ENCODE peak calls at places on chromosomes 11 and 22, in five cellular contexts. Q, O, M, J and L are unnamed samples. For H3K4me1, the result is how much of the 10 kb centered on the place peaks cover.

GRCh38 chr11:29263971-29264682 is 752.7 kb downstream of the KCNA4 start:
- DNase-seq in Q (no peak), O (no peak), M (no peak), J (no peak), L (no peak)

GRCh38 chr11:118606157-118606843 is 1.1 kb upstream of the PHLDB1 start:
- DNase-seq in Q (no peak), O (no peak), M (peak), J (no peak), L (no peak)

GRCh38 chr11:64947202-64947814 is 11.6 kb upstream of the GPHA2 start:
- DNase-seq in Q (no peak), O (no peak), M (no peak), J (no peak), L (no peak)

GRCh38 chr11:90197377-90197776 is 25.5 kb downstream of the CHORDC1 start:
- DNase-seq in Q (no peak), O (no peak), M (no peak), J (no peak), L (no peak)

GRCh38 chr11:15195454-15196200 is 80.9 kb downstream of the INSC start:
- DNase-seq in Q (no peak), O (no peak), M (no peak), J (no peak), L (no peak)

GRCh38 chr11:109486129-109486528 is 64.1 kb downstream of the C11orf87 start:
- DNase-seq in Q (no peak), O (no peak), M (no peak), J (no peak), L (no peak)

GRCh38 chr22:28051787-28052356 is 132.8 kb upstream of the PITPNB start:
- DNase-seq in Q (peak), O (no peak), M (peak), J (peak), L (peak)

GRCh38 chr22:44363214-44363979 is 50.6 kb upstream of the SHISAL1 start:
- DNase-seq in Q (no peak), O (no peak), M (no peak), J (peak), L (peak)

GRCh38 chr11:105297463-105297862 is 157.9 kb upstream of the CARD18 start:
- DNase-seq in Q (no peak), O (no peak), M (no peak), J (no peak), L (no peak)

GRCh38 chr11:3095712-3096361 is 38.6 kb upstream of the CARS1 start:
- DNase-seq in Q (peak), O (no peak), M (peak), J (no peak), L (no peak)

GRCh38 chr11:83087035-83087434 is 15.3 kb upstream of the RAB30 start:
- DNase-seq in Q (no peak), O (no peak), M (no peak), J (no peak), L (no peak)

GRCh38 chr11:2376751-2377451 is at the start of gene CD81:
- DNase-seq in Q (peak), O (no peak), M (peak), J (peak), L (no peak)

GRCh38 chr11:88174627-88175003 is 628 bp downstream of the RAB38 start:
- DNase-seq in Q (peak), O (no peak), M (peak), J (peak), L (peak)

GRCh38 chr11:296976-297665 is 2.2 kb downstream of the IFITM5 start:
- DNase-seq in Q (no peak), O (no peak), M (no peak), J (peak), L (no peak)

GRCh38 chr22:20268289-20268349 is at the start of gene RTN4R:
- DNase-seq in Q (no peak), O (no peak), M (no peak), J (no peak), L (no peak)

GRCh38 chr11:362642-363442 is 6.5 kb upstream of the B4GALNT4 start:
- DNase-seq in Q (no peak), O (no peak), M (no peak), J (no peak), L (no peak)

GRCh38 chr11:83349371-83349770 is 63.2 kb upstream of the CCDC90B start:
- DNase-seq in Q (no peak), O (no peak), M (no peak), J (no peak), L (no peak)

GRCh38 chr22:26589845-26590524 is at the start of gene TPST2:
- DNase-seq in Q (peak), O (peak), M (peak), J (peak), L (peak)

GRCh38 chr22:45112136-45112879 is 51.4 kb upstream of the NUP50 start:
- DNase-seq in Q (no peak), O (no peak), M (no peak), J (no peak), L (no peak)

GRCh38 chr11:126857860-126858808 is 142.4 kb downstream of the KIRREL3 start:
- DNase-seq in Q (no peak), O (no peak), M (no peak), J (no peak), L (no peak)

GRCh38 chr11:27216268-27217149 is 146.5 kb downstream of the CCDC34 start:
- DNase-seq in Q (no peak), O (peak), M (no peak), J (peak), L (no peak)

GRCh38 chr11:128737704-128738103 is 43.8 kb downstream of the FLI1 start:
- DNase-seq in Q (no peak), O (no peak), M (no peak), J (no peak), L (no peak)

GRCh38 chr11:68314203-68314885 is 2.0 kb downstream of the LRP5 start:
- DNase-seq in Q (no peak), O (no peak), M (no peak), J (no peak), L (no peak)

GRCh38 chr22:36452473-36453265 is 28.8 kb downstream of the TXN2 start:
- DNase-seq in Q (no peak), O (no peak), M (no peak), J (no peak), L (no peak)

GRCh38 chr11:113675003-113675471 is 31.1 kb downstream of the TMPRSS5 start:
- DNase-seq in Q (no peak), O (no peak), M (no peak), J (no peak), L (no peak)

GRCh38 chr11:132234878-132235277 is 864.5 kb downstream of the NTM start:
- DNase-seq in Q (no peak), O (no peak), M (no peak), J (no peak), L (no peak)

GRCh38 chr22:50627452-50627913 is 469 bp downstream of the ARSA start:
- DNase-seq in Q (no peak), O (no peak), M (peak), J (peak), L (no peak)

GRCh38 chr11:70700453-70700852 is 302.1 kb downstream of the CTTN start:
- DNase-seq in Q (no peak), O (no peak), M (no peak), J (no peak), L (no peak)

GRCh38 chr22:44483878-44484277 is 14.2 kb downstream of the RTL6 start:
- DNase-seq in Q (no peak), O (no peak), M (no peak), J (no peak), L (no peak)

GRCh38 chr11:17599460-17599925 is 52.4 kb downstream of the OTOG start:
- DNase-seq in Q (no peak), O (no peak), M (no peak), J (no peak), L (peak)

GRCh38 chr11:122816701-122817100 is 21.6 kb upstream of the CRTAM start:
- DNase-seq in Q (no peak), O (no peak), M (no peak), J (no peak), L (no peak)

GRCh38 chr11:559712-560304 is 730 bp downstream of the LMNTD2 start:
- DNase-seq in Q (no peak), O (no peak), M (no peak), J (no peak), L (no peak)

GRCh38 chr22:47337161-47337621 is 574.7 kb downstream of the TBC1D22A start:
- DNase-seq in Q (no peak), O (no peak), M (no peak), J (no peak), L (no peak)

GRCh38 chr11:75241036-75241905 is 697 bp downstream of the TPBGL start:
- DNase-seq in Q (peak), O (peak), M (peak), J (peak), L (peak)

GRCh38 chr11:116511684-116512083 is 261.1 kb downstream of the BUD13 start:
- DNase-seq in Q (no peak), O (no peak), M (no peak), J (no peak), L (no peak)

GRCh38 chr11:116651098-116651756 is 121.6 kb downstream of the BUD13 start:
- DNase-seq in Q (no peak), O (no peak), M (no peak), J (no peak), L (no peak)

GRCh38 chr22:26494506-26494905 is 10.8 kb downstream of the SRRD start:
- DNase-seq in Q (no peak), O (no peak), M (no peak), J (no peak), L (no peak)

GRCh38 chr22:48894804-48895250 is 932.8 kb downstream of the BRD1 start:
- DNase-seq in Q (no peak), O (no peak), M (no peak), J (no peak), L (no peak)

GRCh38 chr11:61331636-61332035 is 1.3 kb downstream of the DDB1 start:
- DNase-seq in Q (no peak), O (no peak), M (no peak), J (no peak), L (no peak)

GRCh38 chr11:7279676-7280075 is 28.0 kb downstream of the SYT9 start:
- DNase-seq in Q (no peak), O (no peak), M (no peak), J (no peak), L (no peak)
- H3K27ac ChIP-seq in Q (no peak), O (no peak), M (no peak), J (no peak), L (no peak)

DNA sequence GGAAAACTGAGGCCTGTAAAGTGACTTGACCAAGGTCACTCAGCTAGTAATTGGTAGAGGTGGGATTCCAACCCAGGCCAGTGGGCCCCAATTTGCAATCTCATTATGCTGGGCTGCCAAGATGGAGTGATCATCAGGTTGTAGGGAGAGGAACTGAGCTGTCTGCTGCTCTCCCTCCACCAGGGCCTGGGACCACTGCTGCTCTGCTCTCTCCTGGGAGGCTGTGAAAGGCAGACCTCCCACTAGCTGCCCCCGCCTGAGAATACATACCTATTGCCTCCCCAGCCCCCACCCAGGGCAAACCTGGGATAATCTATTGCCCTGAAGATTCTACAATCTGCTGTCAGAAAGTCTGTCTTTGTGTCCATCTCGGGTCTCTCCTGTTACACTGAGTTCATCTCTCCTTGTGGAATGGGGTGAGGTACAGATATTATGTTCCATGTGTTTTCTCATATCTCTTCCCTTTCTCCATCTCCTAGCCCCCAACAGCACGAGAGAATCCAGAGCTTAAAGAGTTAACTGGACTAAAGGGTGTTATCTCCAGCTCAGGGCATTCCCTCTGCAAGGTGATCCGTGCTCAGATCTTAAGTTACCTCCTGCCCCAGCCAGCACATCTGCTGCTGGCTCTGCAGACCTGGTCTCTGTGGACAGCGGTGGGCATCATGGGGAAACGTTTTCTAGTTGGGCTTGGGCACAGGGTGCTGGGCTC is 5.6 kb downstream of the NECTIN1 start:
- DNase-seq in Q (no peak), O (no peak), M (peak), J (no peak), L (no peak)
- H3K4me3 ChIP-seq in Q (no peak), O (no peak), M (no peak), J (no peak), L (no peak)

GRCh38 chr11:69440876-69441275 is 40.6 kb upstream of the LINC01488 start:
- DNase-seq in Q (no peak), O (no peak), M (no peak), J (no peak), L (no peak)
- H3K4me1 ChIP-seq in Q (half or more), O (under half), M (half or more), J (under half), L (under half)

GRCh38 chr22:46119093-46119728 is 31.1 kb upstream of the PPARA start:
- DNase-seq in Q (no peak), O (no peak), M (no peak), J (no peak), L (no peak)

GRCh38 chr22:46116491-46116958 is 33.8 kb upstream of the PPARA start:
- DNase-seq in Q (peak), O (peak), M (peak), J (peak), L (peak)

GRCh38 chr22:46115755-46116490 is 34.4 kb upstream of the PPARA start:
- DNase-seq in Q (no peak), O (no peak), M (no peak), J (peak), L (no peak)

GRCh38 chr22:46115388-46115678 is 35.0 kb upstream of the PPARA start:
- DNase-seq in Q (no peak), O (no peak), M (no peak), J (peak), L (no peak)

DNA sequence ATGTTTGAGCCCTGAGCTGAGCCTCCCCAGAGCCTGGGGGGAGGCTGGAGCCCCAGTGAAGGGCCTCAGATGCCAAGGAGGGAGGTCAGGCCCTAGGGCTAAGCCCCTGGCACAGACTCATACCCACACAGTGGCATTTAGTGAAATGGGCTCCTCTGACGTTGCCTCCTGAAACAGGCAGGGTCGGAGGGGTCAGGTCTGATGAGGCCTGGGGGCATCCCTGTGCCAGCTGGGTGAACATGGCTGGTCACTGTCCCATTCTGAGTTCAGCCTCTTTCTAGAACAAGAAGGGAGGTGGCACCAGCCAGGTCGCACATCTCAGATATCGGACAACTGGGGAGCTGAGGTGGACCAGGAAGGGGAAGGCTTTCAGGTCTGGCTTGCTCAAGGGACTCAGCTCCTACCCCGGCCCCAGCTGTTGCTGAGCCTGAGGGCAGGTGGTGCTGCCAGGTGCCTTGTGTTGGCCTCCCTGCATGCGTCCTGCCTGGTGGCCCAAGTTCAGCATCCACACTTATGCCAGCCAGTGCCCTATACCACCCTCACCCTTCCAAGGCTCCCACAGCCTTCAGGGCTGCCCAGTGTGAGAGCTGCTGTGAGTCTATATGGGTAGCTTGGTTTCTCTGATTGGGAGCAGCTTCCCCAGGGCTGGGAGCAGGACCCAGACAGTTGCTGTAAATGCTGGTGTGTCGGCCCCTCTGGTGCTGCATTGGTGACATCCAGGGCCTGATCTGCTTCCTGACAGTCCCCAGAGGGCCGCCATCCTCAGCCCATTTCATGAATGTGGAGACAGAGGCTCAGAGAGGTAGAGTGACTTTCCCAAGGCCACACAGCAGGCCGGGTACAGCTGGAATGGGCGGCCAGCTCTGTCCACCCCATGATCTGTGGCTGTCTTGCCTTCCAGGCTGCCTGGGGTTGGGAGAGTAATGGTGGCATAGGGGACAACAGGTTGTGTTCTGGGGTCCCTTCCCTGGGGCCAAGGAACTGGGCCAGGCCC is 32.8 kb upstream of the PPARA start:
- DNase-seq in Q (no peak), O (no peak), M (no peak), J (peak), L (no peak)
- H3K27ac ChIP-seq in Q (no peak), O (no peak), M (no peak), J (peak), L (no peak)

GRCh38 chr11:73219396-73220285 is 1.6 kb downstream of the P2RY2 start:
- DNase-seq in Q (no peak), O (no peak), M (peak), J (no peak), L (no peak)
- H3K4me3 ChIP-seq in Q (no peak), O (peak), M (no peak), J (no peak), L (no peak)

GRCh38 chr11:130674686-130675085 is 226.2 kb downstream of the ADAMTS15 start:
- DNase-seq in Q (no peak), O (no peak), M (peak), J (no peak), L (no peak)
- H3K4me1 ChIP-seq in Q (under half), O (half or more), M (under half), J (under half), L (under half)

GRCh38 chr11:12854297-12854661 is 154.8 kb upstream of the RASSF10 start:
- DNase-seq in Q (no peak), O (no peak), M (no peak), J (no peak), L (no peak)

GRCh38 chr11:12856338-12856737 is 152.8 kb upstream of the RASSF10 start:
- DNase-seq in Q (no peak), O (no peak), M (no peak), J (no peak), L (no peak)

GRCh38 chr11:12853652-12854296 is 155.3 kb upstream of the RASSF10 start:
- DNase-seq in Q (no peak), O (peak), M (no peak), J (peak), L (no peak)

GRCh38 chr11:12854829-12855228 is 154.3 kb upstream of the RASSF10 start:
- DNase-seq in Q (no peak), O (no peak), M (no peak), J (no peak), L (no peak)

GRCh38 chr11:12853325-12853651 is 155.8 kb upstream of the RASSF10 start:
- DNase-seq in Q (no peak), O (no peak), M (no peak), J (no peak), L (no peak)
- H3K27ac ChIP-seq in Q (no peak), O (peak), M (no peak), J (peak), L (no peak)

GRCh38 chr11:35288311-35288710 is 131.0 kb downstream of the SLC1A2 start:
- DNase-seq in Q (no peak), O (no peak), M (no peak), J (no peak), L (no peak)

GRCh38 chr11:35287491-35287890 is 131.9 kb downstream of the SLC1A2 start:
- DNase-seq in Q (no peak), O (no peak), M (no peak), J (no peak), L (no peak)

GRCh38 chr11:35290876-35291275 is 128.5 kb downstream of the SLC1A2 start:
- DNase-seq in Q (no peak), O (no peak), M (no peak), J (no peak), L (no peak)

GRCh38 chr11:35289821-35290220 is 129.5 kb downstream of the SLC1A2 start:
- DNase-seq in Q (no peak), O (no peak), M (no peak), J (no peak), L (no peak)

DNA sequence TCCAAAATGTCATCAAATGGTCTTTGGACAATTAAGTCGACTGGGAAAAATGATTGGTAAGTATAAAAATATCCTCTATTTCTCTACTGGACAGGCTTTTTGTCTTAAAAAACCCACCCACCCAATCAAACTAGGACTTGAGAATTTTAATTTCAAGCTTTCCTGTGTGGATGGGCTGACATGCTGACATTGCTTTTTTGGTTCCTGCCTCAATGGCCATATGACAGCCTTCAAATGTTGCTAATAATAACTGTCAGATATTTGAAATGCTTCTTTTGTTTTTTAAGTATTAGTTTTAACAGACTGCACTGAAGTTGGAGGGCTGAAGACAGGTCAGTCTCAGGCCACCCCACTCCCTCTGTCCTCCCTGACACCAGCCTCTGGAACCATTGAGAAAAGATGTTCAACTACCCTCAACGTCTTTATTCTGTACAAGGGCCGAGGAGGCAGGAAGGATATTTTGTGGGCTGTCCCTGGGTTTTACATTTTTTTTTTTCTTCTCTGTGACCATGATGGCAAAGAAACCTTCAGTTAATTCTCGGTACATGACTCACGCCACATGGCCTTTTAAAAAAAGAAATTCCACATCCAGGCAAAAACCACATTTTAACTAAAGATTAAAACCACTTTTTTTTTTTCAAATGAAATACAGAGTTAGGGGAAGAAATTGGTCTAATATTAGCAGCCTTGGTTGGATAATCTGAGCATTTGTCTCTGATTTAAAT is 130.4 kb downstream of the SLC1A2 start:
- DNase-seq in Q (no peak), O (no peak), M (no peak), J (no peak), L (no peak)
- H3K4me3 ChIP-seq in Q (no peak), O (no peak), M (no peak), J (no peak), L (no peak)